ENCODE peak calls at places on chromosomes 6 and 20, in eight cellular contexts. V is DMS 273 treated with DMSO at 0.1 percent for 48 hours; W is T-helper 1 cell; M is upper lobe of right lung; C is NCI-H2029; J is HFFc6; P is foreskin fibroblast; Q is stimulated activated CD8-positive, alpha-beta memory T cell treated with anti-CD3 and anti-CD28 coated beads, Interleukin-12 subunit alpha, Interleukin-12 subunit beta, amount 100 ng/mL, for 4 hours. A is an unnamed sample.

GRCh38 chr20:34171640-34172039 is 59.6 kb upstream of the EIF2S2 start:
- DNase-seq in V (no peak), W (no peak), M (no peak), C (no peak), J (no peak), P (no peak), Q (no peak), A (no peak)

GRCh38 chr6:130720076-130720475 is 107.1 kb upstream of the SMLR1 start:
- DNase-seq in V (no peak), W (no peak), M (no peak), C (no peak), J (no peak), P (no peak), Q (no peak), A (no peak)

GRCh38 chr6:42507195-42507594 is 55.5 kb upstream of the TRERF1 start:
- DNase-seq in V (no peak), W (no peak), M (no peak), C (no peak), J (no peak), P (no peak), Q (no peak), A (no peak)

GRCh38 chr20:1569417-1569861 is 11.9 kb upstream of the SIRPD start:
- DNase-seq in V (no peak), W (no peak), M (no peak), C (no peak), J (peak), P (peak), Q (no peak), A (no peak)

GRCh38 chr6:85494551-85495337 is 44.9 kb downstream of the NT5E start:
- DNase-seq in V (no peak), W (no peak), M (no peak), C (no peak), J (peak), P (peak), Q (no peak), A (no peak)

GRCh38 chr20:63173552-63174191 is 42.3 kb downstream of the YTHDF1 start:
- DNase-seq in V (no peak), W (no peak), M (no peak), C (no peak), J (no peak), P (no peak), Q (no peak), A (no peak)

GRCh38 chr6:22732186-22732970 is 163.0 kb downstream of the HDGFL1 start:
- DNase-seq in V (no peak), W (no peak), M (no peak), C (no peak), J (no peak), P (no peak), Q (no peak), A (no peak)

GRCh38 chr6:101502818-101503217 is 109.3 kb downstream of the GRIK2 start:
- DNase-seq in V (no peak), W (no peak), M (no peak), C (no peak), J (no peak), P (no peak), Q (no peak), A (no peak)

GRCh38 chr6:146601352-146601751 is 2.6 kb downstream of the ADGB start:
- DNase-seq in V (no peak), W (no peak), M (no peak), C (no peak), J (no peak), P (no peak), Q (no peak), A (no peak)

GRCh38 chr6:11366934-11367637 is 134.6 kb upstream of the NEDD9 start:
- DNase-seq in V (no peak), W (no peak), M (no peak), C (no peak), J (no peak), P (no peak), Q (no peak), A (no peak)

GRCh38 chr6:56671651-56672461 is 29.2 kb upstream of the DST start:
- DNase-seq in V (no peak), W (no peak), M (no peak), C (no peak), J (no peak), P (no peak), Q (no peak), A (no peak)

GRCh38 chr6:47235964-47236760 is 73.5 kb downstream of the TNFRSF21 start:
- DNase-seq in V (peak), W (no peak), M (no peak), C (peak), J (no peak), P (no peak), Q (no peak), A (no peak)

GRCh38 chr20:51916244-51916643 is 113.9 kb upstream of the SALL4 start:
- DNase-seq in V (no peak), W (no peak), M (no peak), C (no peak), J (no peak), P (no peak), Q (no peak), A (no peak)

GRCh38 chr6:80967618-80968017 is 784.9 kb downstream of the TENT5A start:
- DNase-seq in V (peak), W (no peak), M (no peak), C (no peak), J (no peak), P (no peak), Q (no peak), A (no peak)

GRCh38 chr20:58975353-58975752 is 5.7 kb upstream of the NELFCD start:
- DNase-seq in V (no peak), W (no peak), M (no peak), C (no peak), J (no peak), P (no peak), Q (no peak), A (no peak)

GRCh38 chr6:111799576-111800467 is 73.4 kb downstream of the FYN start:
- DNase-seq in V (no peak), W (no peak), M (no peak), C (no peak), J (no peak), P (no peak), Q (no peak), A (no peak)

GRCh38 chr6:34247481-34248197 is 1.2 kb downstream of the SMIM29 start:
- DNase-seq in V (no peak), W (no peak), M (no peak), C (no peak), J (no peak), P (no peak), Q (no peak), A (no peak)

GRCh38 chr6:70216767-70217166 is 86.1 kb downstream of the COL9A1 start:
- DNase-seq in V (no peak), W (no peak), M (no peak), C (no peak), J (no peak), P (no peak), Q (no peak), A (no peak)

GRCh38 chr6:151757506-151757955 is 50.0 kb upstream of the ESR1 start:
- DNase-seq in V (no peak), W (no peak), M (no peak), C (no peak), J (no peak), P (no peak), Q (no peak), A (peak)

GRCh38 chr20:24379116-24379927 is 90.1 kb upstream of the SYNDIG1 start:
- DNase-seq in V (no peak), W (no peak), M (no peak), C (no peak), J (peak), P (peak), Q (no peak), A (no peak)

GRCh38 chr6:12761376-12762115 is 45.0 kb downstream of the PHACTR1 start:
- DNase-seq in V (no peak), W (no peak), M (no peak), C (no peak), J (peak), P (peak), Q (no peak), A (no peak)

GRCh38 chr6:162058281-162058875 is 669.2 kb downstream of the PRKN start:
- DNase-seq in V (no peak), W (no peak), M (no peak), C (no peak), J (no peak), P (no peak), Q (no peak), A (no peak)

GRCh38 chr6:42045538-42046460 is 4.5 kb upstream of the TAF8 start:
- DNase-seq in V (peak), W (peak), M (peak), C (peak), J (peak), P (peak), Q (peak), A (no peak)

GRCh38 chr6:138991206-138991605 is 3.2 kb upstream of the REPS1 start:
- DNase-seq in V (no peak), W (no peak), M (no peak), C (no peak), J (no peak), P (no peak), Q (no peak), A (no peak)

GRCh38 chr6:121873595-121873994 is 438.1 kb downstream of the GJA1 start:
- DNase-seq in V (no peak), W (no peak), M (no peak), C (no peak), J (no peak), P (no peak), Q (no peak), A (no peak)

GRCh38 chr6:27897580-27898206 is 14.5 kb downstream of the OR2B2 start:
- DNase-seq in V (no peak), W (no peak), M (no peak), C (no peak), J (no peak), P (no peak), Q (no peak), A (no peak)

GRCh38 chr20:45044084-45044573 is 56.8 kb downstream of the KCNS1 start:
- DNase-seq in V (peak), W (no peak), M (no peak), C (peak), J (peak), P (peak), Q (no peak), A (no peak)

GRCh38 chr6:15166121-15166520 is 79.7 kb upstream of the JARID2 start:
- DNase-seq in V (no peak), W (no peak), M (no peak), C (no peak), J (no peak), P (no peak), Q (no peak), A (no peak)

A was measured in GM12892.